ENCODE peak calls at places on chromosome 12, in seven cellular contexts. E is naive thymus-derived CD8-positive, alpha-beta T cell; V is hypothalamus; P is SK-MEL-5; Q is skeletal muscle cell; X is kidney tubule cell; N is NCI-H1417. R is an unnamed sample.

GRCh38 chr12:107418976-107419375 is 266.6 kb upstream of the PWP1 start:
- DNase-seq in P (no peak), Q (no peak), E (no peak), X (no peak), N (no peak), V (no peak), R (no peak)

GRCh38 chr12:6927379-6927991 is at the start of gene ATN1:
- DNase-seq in P (peak), Q (peak), X (peak), V (peak), N (peak), E (no peak), R (no peak)

GRCh38 chr12:123238961-123239360 is 5.7 kb downstream of the MTRFR start:
- DNase-seq in Q (no peak), N (no peak), V (no peak), E (no peak), X (no peak), P (no peak), R (no peak)

GRCh38 chr12:24066865-24067264 is 117.4 kb upstream of the SOX5 start:
- DNase-seq in V (no peak), P (no peak), Q (peak), E (no peak), N (no peak), X (peak), R (no peak)

GRCh38 chr12:112905451-112906089 is 1.2 kb upstream of the OAS1 start:
- DNase-seq in P (no peak), V (no peak), N (no peak), X (peak), E (no peak), Q (no peak), R (no peak)

GRCh38 chr12:64891629-64892028 is 67.2 kb downstream of the TBC1D30 start:
- DNase-seq in X (no peak), Q (no peak), N (no peak), V (no peak), P (no peak), E (no peak), R (no peak)

GRCh38 chr12:41556176-41556575 is 368.1 kb downstream of the PDZRN4 start:
- DNase-seq in Q (no peak), N (no peak), E (no peak), V (no peak), X (no peak), P (no peak), R (no peak)

GRCh38 chr12:58961906-58962305 is 41.6 kb upstream of the LRIG3 start:
- DNase-seq in P (no peak), E (no peak), V (no peak), N (no peak), Q (no peak), X (no peak), R (no peak)

GRCh38 chr12:127729381-127729780 is 537.6 kb upstream of the TMEM132C start:
- DNase-seq in E (no peak), P (no peak), N (no peak), Q (peak), V (no peak), X (peak), R (no peak)

GRCh38 chr12:120457133-120457532 is 10.9 kb downstream of the GATC start:
- DNase-seq in E (no peak), V (no peak), X (no peak), P (peak), Q (no peak), N (no peak), R (no peak)

GRCh38 chr12:32505546-32505945 is 106.2 kb downstream of the FGD4 start:
- DNase-seq in E (no peak), X (no peak), N (no peak), Q (no peak), P (no peak), V (no peak), R (no peak)

GRCh38 chr12:104462931-104463339 is 6.2 kb downstream of the CHST11 start:
- DNase-seq in Q (no peak), E (no peak), X (no peak), V (no peak), N (no peak), P (no peak), R (no peak)

GRCh38 chr12:119153477-119154434 is 25.0 kb upstream of the HSPB8 start:
- DNase-seq in E (no peak), Q (no peak), N (no peak), P (no peak), V (no peak), X (peak), R (no peak)

GRCh38 chr12:113808095-113808951 is 157.8 kb downstream of the RBM19 start:
- DNase-seq in X (no peak), Q (no peak), E (no peak), P (no peak), V (no peak), N (no peak), R (no peak)